ENCODE peak calls at places on chromosomes 4 and X, in seven cellular contexts. O is HCT116, N is heart left ventricle, Z is A549, T is GM12878, P is GM12892, V is ovary. X is an unnamed sample.

GRCh38 chr4:86302242-86302641 is 57.6 kb downstream of the MAPK10 start:
- DNase-seq in O (no peak), N (peak), Z (no peak), T (no peak), P (no peak), V (no peak), X (peak)

GRCh38 chrX:37755073-37755472 is 24.8 kb upstream of the CYBB start:
- DNase-seq in O (no peak), N (no peak), Z (no peak), T (peak), P (no peak), V (no peak), X (no peak)

GRCh38 chr4:10554694-10555093 is 97.5 kb upstream of the ZNF518B start:
- DNase-seq in O (peak), N (peak), Z (peak), T (peak), P (no peak), V (no peak), X (peak)

GRCh38 chr4:95124906-95125504 is 367.2 kb downstream of the BMPR1B start:
- DNase-seq in O (peak), N (peak), Z (peak), T (no peak), P (no peak), V (no peak), X (peak)

GRCh38 chr4:35760706-35761278 is 483.5 kb downstream of the ARAP2 start:
- DNase-seq in O (no peak), N (no peak), Z (no peak), T (no peak), P (no peak), V (no peak), X (no peak)

GRCh38 chr4:183659919-183660318 is 826 bp downstream of the TRAPPC11 start:
- DNase-seq in O (no peak), N (no peak), Z (no peak), T (no peak), P (no peak), V (no peak), X (no peak)

GRCh38 chr4:16598241-16599224 is 299.9 kb downstream of the LDB2 start:
- DNase-seq in O (no peak), N (no peak), Z (peak), T (no peak), P (no peak), V (no peak), X (no peak)

GRCh38 chr4:74117024-74117534 is 18.1 kb upstream of the CXCL2 start:
- DNase-seq in O (peak), N (peak), Z (peak), T (no peak), P (no peak), V (no peak), X (no peak)

GRCh38 chrX:9878141-9878875 is 88.8 kb upstream of the CLDN34 start:
- DNase-seq in O (no peak), N (no peak), Z (no peak), T (no peak), P (no peak), V (no peak), X (no peak)

GRCh38 chrX:112628288-112628687 is 51.5 kb downstream of the LHFPL1 start:
- DNase-seq in O (no peak), N (no peak), Z (no peak), T (no peak), P (no peak), V (no peak), X (no peak)

GRCh38 chr4:123484291-123484926 is 87.8 kb downstream of the SPRY1 start:
- DNase-seq in O (no peak), N (no peak), Z (no peak), T (no peak), P (no peak), V (no peak), X (peak)

GRCh38 chr4:162457071-162457865 is 293.5 kb upstream of the FSTL5 start:
- DNase-seq in O (no peak), N (no peak), Z (no peak), T (no peak), P (no peak), V (no peak), X (no peak)

GRCh38 chr4:24477919-24478318 is 106.4 kb downstream of the DHX15 start:
- DNase-seq in O (no peak), N (peak), Z (no peak), T (no peak), P (no peak), V (peak), X (peak)

GRCh38 chrX:13418126-13419091 is 98.6 kb upstream of the ATXN3L start:
- DNase-seq in O (no peak), N (no peak), Z (peak), T (no peak), P (no peak), V (no peak), X (no peak)

GRCh38 chr4:183354213-183354612 is 32.0 kb upstream of the CLDN24 start:
- DNase-seq in O (no peak), N (no peak), Z (no peak), T (no peak), P (no peak), V (no peak), X (no peak)

GRCh38 chr4:54395013-54395527 is 166.0 kb downstream of the PDGFRA start:
- DNase-seq in O (no peak), N (no peak), Z (no peak), T (no peak), P (no peak), V (no peak), X (no peak)

GRCh38 chr4:84496356-84497219 is 2.5 kb downstream of the NKX6-1 start:
- DNase-seq in O (no peak), N (no peak), Z (no peak), T (no peak), P (no peak), V (no peak), X (no peak)

GRCh38 chrX:11100281-11101035 is 10.7 kb upstream of the HCCS start:
- DNase-seq in O (no peak), N (peak), Z (peak), T (no peak), P (no peak), V (no peak), X (peak)

GRCh38 chrX:42176790-42177189 is 253.4 kb upstream of the CASK start:
- DNase-seq in O (no peak), N (no peak), Z (peak), T (no peak), P (no peak), V (no peak), X (no peak)

GRCh38 chr4:53905935-53906377 is 158.4 kb downstream of the CHIC2 start:
- DNase-seq in O (no peak), N (peak), Z (peak), T (peak), P (no peak), V (peak), X (peak)

GRCh38 chrX:136028383-136028984 is 43.2 kb downstream of the SLC9A6 start:
- DNase-seq in O (peak), N (no peak), Z (peak), T (no peak), P (no peak), V (no peak), X (no peak)

GRCh38 chr4:134862116-134862515 is 660.5 kb upstream of the PABPC4L start:
- DNase-seq in O (no peak), N (no peak), Z (no peak), T (no peak), P (no peak), V (no peak), X (no peak)

GRCh38 chrX:12986886-12987285 is 12.0 kb downstream of the TMSB4X start:
- DNase-seq in O (no peak), N (no peak), Z (no peak), T (no peak), P (no peak), V (no peak), X (no peak)

GRCh38 chr4:1970926-1971325 is 37.8 kb downstream of the NELFA start:
- DNase-seq in O (no peak), N (no peak), Z (no peak), T (no peak), P (no peak), V (no peak), X (no peak)
- TF ChIP-seq POLR2A in O (no peak), N (no peak), Z (no peak), T (no peak), P (no peak), V (no peak), X (no peak)

DNA sequence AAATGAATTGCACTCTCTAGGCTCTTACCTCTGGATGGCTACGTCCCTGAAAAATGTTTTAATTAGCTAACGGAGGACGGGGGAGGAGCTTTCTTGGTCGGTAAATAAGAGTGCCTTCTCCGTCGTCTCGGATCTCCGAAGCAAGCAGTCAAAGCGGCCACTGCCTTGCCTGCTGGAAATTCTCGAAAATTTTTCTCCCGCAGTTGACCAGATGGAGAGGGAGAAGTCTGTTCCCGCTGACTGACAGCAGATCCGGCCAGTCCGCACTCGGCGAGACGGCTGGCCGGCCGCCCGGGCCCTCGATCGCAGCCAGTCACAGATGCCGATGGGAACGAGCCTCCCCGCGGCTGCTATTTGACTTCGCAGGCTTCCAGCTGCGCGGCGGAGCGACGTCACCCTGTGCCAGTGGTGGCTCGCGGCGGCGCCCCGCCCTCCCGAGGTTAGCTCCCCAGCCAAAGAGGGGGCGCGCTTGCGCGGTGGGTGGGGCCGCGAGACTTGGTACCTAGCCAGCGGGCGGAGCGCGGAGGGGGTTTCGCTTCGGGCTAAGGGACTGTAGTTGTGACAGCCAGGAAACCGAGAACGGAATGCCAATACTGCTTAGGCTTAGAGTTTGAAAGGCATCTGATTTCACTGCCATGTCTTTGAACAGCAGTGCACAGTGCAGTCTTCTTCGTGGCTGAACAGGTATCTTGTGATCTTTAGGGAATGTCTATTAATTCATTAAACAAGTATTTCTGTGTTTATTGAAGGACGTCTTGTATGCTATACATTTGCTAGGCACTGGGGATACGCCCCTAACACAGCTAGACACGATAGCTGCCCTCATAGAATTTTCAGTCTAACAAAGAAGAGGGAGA is at the start of gene PPM1K:
- DNase-seq in O (peak), N (peak), Z (peak), T (peak), P (peak), V (peak), X (peak)
- TF ChIP-seq POLR2A in O (no peak), N (peak), Z (peak), T (no peak), P (peak), V (peak), X (peak)

DNA sequence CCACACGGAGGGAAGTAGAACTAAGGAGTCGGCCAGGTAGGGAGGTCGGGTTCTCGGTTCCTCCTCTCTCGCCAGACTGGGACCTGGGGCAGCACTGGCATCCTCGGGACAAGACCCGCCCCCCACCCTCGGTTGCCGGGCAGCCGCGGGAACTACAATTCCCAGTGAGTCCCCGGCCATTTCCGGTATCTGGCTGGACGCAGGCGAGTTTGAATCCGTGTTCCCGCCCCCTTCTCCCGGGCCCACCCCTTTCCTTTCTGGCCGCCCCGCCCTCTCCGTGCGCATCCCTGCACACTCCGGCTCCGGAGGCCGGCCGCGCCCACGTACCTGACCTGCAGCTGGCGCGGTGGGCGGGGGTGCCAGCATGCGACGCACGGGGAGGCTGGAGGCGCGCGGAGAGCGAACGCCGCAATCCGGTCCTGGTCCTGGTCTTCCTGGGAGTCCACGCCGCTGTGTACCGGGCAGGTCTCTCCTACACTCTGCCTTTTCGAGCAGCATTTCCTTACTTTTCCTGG is 10.2 kb upstream of the DLG3 start:
- DNase-seq in O (peak), N (peak), Z (peak), T (no peak), P (peak), V (peak), X (peak)
- TF ChIP-seq POLR2A in O (no peak), N (peak), Z (peak), T (no peak), P (peak), V (no peak), X (no peak)

GRCh38 chr4:762211-763190 is 56.9 kb downstream of the PCGF3 start:
- DNase-seq in O (no peak), N (no peak), Z (peak), T (no peak), P (no peak), V (no peak), X (no peak)

GRCh38 chr4:761739-762138 is 56.1 kb downstream of the PCGF3 start:
- DNase-seq in O (no peak), N (no peak), Z (no peak), T (no peak), P (no peak), V (no peak), X (no peak)

GRCh38 chr4:764405-765169 is 59.0 kb downstream of the PCGF3 start:
- DNase-seq in O (no peak), N (no peak), Z (no peak), T (no peak), P (no peak), V (no peak), X (no peak)

GRCh38 chr4:763191-763810 is 57.7 kb downstream of the PCGF3 start:
- DNase-seq in O (no peak), N (no peak), Z (no peak), T (no peak), P (no peak), V (no peak), X (no peak)

DNA sequence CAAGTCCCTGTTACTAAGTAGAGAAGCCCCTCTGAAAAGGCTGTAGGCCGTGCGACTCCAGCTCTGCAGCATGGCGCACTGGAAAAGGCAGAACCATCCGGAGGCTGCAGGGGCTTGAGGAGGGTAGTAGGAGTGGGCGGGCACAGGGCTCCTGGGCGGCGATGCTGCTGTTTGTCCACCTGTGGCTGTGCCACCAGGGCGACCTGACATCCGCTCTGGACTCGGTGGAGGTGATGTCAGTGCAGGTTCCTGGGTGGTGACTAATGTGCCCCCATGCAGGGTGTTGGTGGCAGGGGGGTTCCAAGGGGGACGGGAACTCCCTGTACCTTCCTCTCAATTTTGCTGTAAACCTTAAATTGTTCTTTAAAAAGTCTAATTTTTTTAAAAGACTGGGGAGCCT is 58.3 kb downstream of the PCGF3 start:
- DNase-seq in O (no peak), N (no peak), Z (no peak), T (no peak), P (no peak), V (no peak), X (no peak)
- TF ChIP-seq POLR2A in O (no peak), N (no peak), Z (no peak), T (no peak), P (no peak), V (no peak), X (no peak)

GRCh38 chrX:151912221-151912620 is 468 bp upstream of the MAGEA4 start:
- DNase-seq in O (no peak), N (no peak), Z (no peak), T (no peak), P (no peak), V (no peak), X (peak)

DNA sequence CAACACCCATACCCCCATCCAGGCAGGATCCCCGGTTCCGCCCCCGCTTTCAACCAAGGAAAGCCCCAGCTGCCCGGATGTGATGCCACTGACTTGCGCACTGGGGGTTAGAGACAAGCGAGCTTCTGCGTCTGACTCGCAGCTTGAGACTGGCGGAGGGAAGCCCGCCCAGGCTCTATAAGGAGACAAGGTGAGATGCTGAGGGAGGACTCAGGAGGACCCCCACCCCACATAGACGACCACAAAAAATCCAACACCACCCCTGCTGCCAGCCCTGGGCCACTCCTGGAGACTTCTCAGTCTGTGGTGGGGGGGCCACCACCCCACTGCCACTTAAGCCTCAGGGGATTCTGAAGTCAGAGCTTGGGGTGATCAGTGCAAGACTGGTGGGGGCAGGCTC is at the start of gene MAGEA4:
- DNase-seq in O (no peak), N (no peak), Z (no peak), T (no peak), P (no peak), V (no peak), X (peak)
- TF ChIP-seq POLR2A in O (no peak), N (no peak), Z (no peak), T (no peak), P (no peak), V (no peak), X (no peak)

GRCh38 chrX:120244735-120245498 is 5.7 kb upstream of the ZBTB33 start:
- DNase-seq in O (peak), N (peak), Z (peak), T (no peak), P (no peak), V (peak), X (peak)
- TF ChIP-seq POLR2A in O (no peak), N (no peak), Z (peak), T (peak), P (peak), V (peak), X (no peak)

DNA sequence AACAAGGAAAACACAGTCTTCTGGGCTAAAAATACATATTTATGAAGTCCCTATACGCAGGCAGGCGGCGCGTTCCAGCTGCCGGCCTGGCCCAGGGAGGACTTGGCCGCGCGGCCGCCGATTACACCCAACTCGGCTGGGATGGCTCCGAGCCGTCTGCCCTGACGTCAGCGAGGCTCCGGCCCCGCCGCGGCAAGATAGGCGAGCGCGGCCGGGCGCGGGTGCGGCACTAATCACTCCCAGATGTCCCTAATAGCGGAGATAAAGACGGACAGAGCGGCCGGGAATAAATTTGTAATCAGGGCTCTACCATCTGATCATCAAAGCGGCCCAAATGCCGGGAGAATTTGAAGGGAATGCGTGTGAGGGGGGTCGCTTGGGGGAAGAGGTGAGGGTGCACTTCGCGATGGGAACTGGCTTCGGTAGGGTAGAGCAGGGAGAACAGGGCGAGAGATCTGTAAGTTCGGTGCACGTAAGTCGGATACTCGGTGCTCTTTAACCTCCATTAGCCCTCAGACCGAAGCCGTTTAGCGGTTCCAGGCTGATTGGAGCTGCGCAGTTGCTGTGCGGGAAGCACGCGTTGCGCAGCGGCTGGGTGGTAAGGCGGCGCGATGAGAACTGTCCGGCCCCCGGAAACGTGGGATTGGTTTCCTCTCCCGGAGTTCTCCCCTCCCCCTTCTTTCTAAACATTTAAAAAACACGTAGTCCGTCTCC is 7.7 kb downstream of the HAND2 start:
- DNase-seq in O (no peak), N (peak), Z (no peak), T (no peak), P (no peak), V (peak), X (peak)
- TF ChIP-seq POLR2A in O (no peak), N (no peak), Z (no peak), T (no peak), P (no peak), V (peak), X (no peak)

GRCh38 chrX:48677456-48678030 is 6.1 kb upstream of the WAS start:
- DNase-seq in O (no peak), N (no peak), Z (no peak), T (no peak), P (no peak), V (no peak), X (no peak)
- TF ChIP-seq POLR2A in O (no peak), N (no peak), Z (no peak), T (no peak), P (no peak), V (no peak), X (no peak)

GRCh38 chrX:18886344-18887161 is 97.4 kb downstream of the PHKA2 start:
- DNase-seq in O (peak), N (peak), Z (peak), T (peak), P (peak), V (peak), X (peak)
- TF ChIP-seq POLR2A in O (no peak), N (no peak), Z (peak), T (peak), P (peak), V (no peak), X (no peak)

GRCh38 chr4:15001248-15001824 is 945 bp upstream of the CPEB2 start:
- DNase-seq in O (no peak), N (peak), Z (peak), T (no peak), P (peak), V (peak), X (peak)
- TF ChIP-seq POLR2A in O (no peak), N (no peak), Z (no peak), T (no peak), P (no peak), V (no peak), X (no peak)